ENCODE peak calls at places on chromosome 3, in ten cellular contexts. One of them, this sample, is unnamed.

GRCh38 chr3:32313723-32314473 is 75.4 kb downstream of the CMTM8 start:
- DNase-seq in astrocyte of the spinal cord: peak; percentile 53
- DNase-seq in nephron progenitor cell: no peak
- DNase-seq in GM10248: no peak
- DNase-seq in thoracic aorta: no peak
- DNase-seq in neural crest cell: no peak
- DNase-seq in choroid plexus epithelial cell: peak; percentile 45
- DNase-seq in retinal pigment epithelial cell: no peak
- DNase-seq in ascending aorta: no peak
- DNase-seq in HFFc6: no peak
- DNase-seq in this sample: no peak

GRCh38 chr3:80733522-80734176 is 965.9 kb upstream of the ROBO1 start:
- DNase-seq in astrocyte of the spinal cord: peak; percentile 92
- DNase-seq in nephron progenitor cell: peak; percentile 12
- DNase-seq in GM10248: no peak
- DNase-seq in thoracic aorta: no peak
- DNase-seq in neural crest cell: no peak
- DNase-seq in choroid plexus epithelial cell: peak; percentile 91
- DNase-seq in retinal pigment epithelial cell: peak; percentile 16
- DNase-seq in ascending aorta: no peak
- DNase-seq in HFFc6: no peak
- DNase-seq in this sample: no peak

GRCh38 chr3:179149239-179149887 is 1.2 kb downstream of the PIK3CA start:
- DNase-seq in astrocyte of the spinal cord: peak; percentile 33
- DNase-seq in nephron progenitor cell: no peak
- DNase-seq in GM10248: peak; percentile 37
- DNase-seq in thoracic aorta: no peak
- DNase-seq in neural crest cell: no peak
- DNase-seq in choroid plexus epithelial cell: peak; percentile 56
- DNase-seq in retinal pigment epithelial cell: no peak
- DNase-seq in ascending aorta: no peak
- DNase-seq in HFFc6: no peak
- DNase-seq in this sample: peak; percentile 55

GRCh38 chr3:188542196-188542595 is 388.2 kb downstream of the LPP start:
- DNase-seq in astrocyte of the spinal cord: no peak
- DNase-seq in nephron progenitor cell: no peak
- DNase-seq in GM10248: no peak
- DNase-seq in thoracic aorta: no peak
- DNase-seq in neural crest cell: no peak
- DNase-seq in choroid plexus epithelial cell: no peak
- DNase-seq in retinal pigment epithelial cell: no peak
- DNase-seq in ascending aorta: no peak
- DNase-seq in HFFc6: no peak
- DNase-seq in this sample: no peak

GRCh38 chr3:173660645-173661299 is 263.2 kb downstream of the NLGN1 start:
- DNase-seq in astrocyte of the spinal cord: peak; percentile 48
- DNase-seq in nephron progenitor cell: no peak
- DNase-seq in GM10248: no peak
- DNase-seq in thoracic aorta: no peak
- DNase-seq in neural crest cell: no peak
- DNase-seq in choroid plexus epithelial cell: peak; percentile 6
- DNase-seq in retinal pigment epithelial cell: peak; percentile 22
- DNase-seq in ascending aorta: no peak
- DNase-seq in HFFc6: peak; percentile 48
- DNase-seq in this sample: no peak

GRCh38 chr3:12991481-12991837 is 81.8 kb downstream of the IQSEC1 start:
- DNase-seq in astrocyte of the spinal cord: no peak
- DNase-seq in nephron progenitor cell: no peak
- DNase-seq in GM10248: no peak
- DNase-seq in thoracic aorta: no peak
- DNase-seq in neural crest cell: no peak
- DNase-seq in choroid plexus epithelial cell: no peak
- DNase-seq in retinal pigment epithelial cell: no peak
- DNase-seq in ascending aorta: no peak
- DNase-seq in HFFc6: no peak
- DNase-seq in this sample: no peak

GRCh38 chr3:125118600-125118999 is 62.8 kb upstream of the HEG1 start:
- DNase-seq in astrocyte of the spinal cord: no peak
- DNase-seq in nephron progenitor cell: no peak
- DNase-seq in GM10248: no peak
- DNase-seq in thoracic aorta: no peak
- DNase-seq in neural crest cell: no peak
- DNase-seq in choroid plexus epithelial cell: no peak
- DNase-seq in retinal pigment epithelial cell: no peak
- DNase-seq in ascending aorta: no peak
- DNase-seq in HFFc6: no peak
- DNase-seq in this sample: no peak

GRCh38 chr3:31613654-31614053 is 80.9 kb downstream of the STT3B start:
- DNase-seq in astrocyte of the spinal cord: no peak
- DNase-seq in nephron progenitor cell: no peak
- DNase-seq in GM10248: no peak
- DNase-seq in thoracic aorta: no peak
- DNase-seq in neural crest cell: no peak
- DNase-seq in choroid plexus epithelial cell: no peak
- DNase-seq in retinal pigment epithelial cell: no peak
- DNase-seq in ascending aorta: no peak
- DNase-seq in HFFc6: no peak
- DNase-seq in this sample: no peak

GRCh38 chr3:115720988-115721387 is 97.7 kb downstream of the GAP43 start:
- DNase-seq in astrocyte of the spinal cord: no peak
- DNase-seq in nephron progenitor cell: no peak
- DNase-seq in GM10248: no peak
- DNase-seq in thoracic aorta: no peak
- DNase-seq in neural crest cell: no peak
- DNase-seq in choroid plexus epithelial cell: no peak
- DNase-seq in retinal pigment epithelial cell: no peak
- DNase-seq in ascending aorta: no peak
- DNase-seq in HFFc6: no peak
- DNase-seq in this sample: no peak

GRCh38 chr3:48425281-48425812 is 4.5 kb downstream of the PLXNB1 start:
- DNase-seq in astrocyte of the spinal cord: no peak
- DNase-seq in nephron progenitor cell: peak; percentile 41
- DNase-seq in GM10248: no peak
- DNase-seq in thoracic aorta: no peak
- DNase-seq in neural crest cell: no peak
- DNase-seq in choroid plexus epithelial cell: peak; percentile 47
- DNase-seq in retinal pigment epithelial cell: peak; percentile 78
- DNase-seq in ascending aorta: no peak
- DNase-seq in HFFc6: no peak
- DNase-seq in this sample: no peak

GRCh38 chr3:138441256-138441655 is 6.8 kb downstream of the ESYT3 start:
- DNase-seq in astrocyte of the spinal cord: no peak
- DNase-seq in nephron progenitor cell: no peak
- DNase-seq in GM10248: no peak
- DNase-seq in thoracic aorta: no peak
- DNase-seq in neural crest cell: no peak
- DNase-seq in choroid plexus epithelial cell: no peak
- DNase-seq in retinal pigment epithelial cell: no peak
- DNase-seq in ascending aorta: no peak
- DNase-seq in HFFc6: no peak
- DNase-seq in this sample: no peak

GRCh38 chr3:157182879-157183278 is 22.9 kb upstream of the CCNL1 start:
- DNase-seq in astrocyte of the spinal cord: no peak
- DNase-seq in nephron progenitor cell: no peak
- DNase-seq in GM10248: no peak
- DNase-seq in thoracic aorta: no peak
- DNase-seq in neural crest cell: no peak
- DNase-seq in choroid plexus epithelial cell: peak; percentile 44
- DNase-seq in retinal pigment epithelial cell: no peak
- DNase-seq in ascending aorta: no peak
- DNase-seq in HFFc6: no peak
- DNase-seq in this sample: no peak
- TF ChIP-seq CTCF in astrocyte of the spinal cord: no peak
- TF ChIP-seq CTCF in nephron progenitor cell: no peak
- TF ChIP-seq CTCF in GM10248: no peak
- TF ChIP-seq CTCF in thoracic aorta: no peak
- TF ChIP-seq CTCF in neural crest cell: no peak
- TF ChIP-seq CTCF in choroid plexus epithelial cell: peak; percentile 46
- TF ChIP-seq CTCF in retinal pigment epithelial cell: no peak
- TF ChIP-seq CTCF in ascending aorta: no peak
- TF ChIP-seq CTCF in HFFc6: peak; percentile 25
- TF ChIP-seq CTCF in this sample: no peak

GRCh38 chr3:104632521-104632920 is 734.2 kb upstream of the ALCAM start:
- DNase-seq in astrocyte of the spinal cord: no peak
- DNase-seq in nephron progenitor cell: no peak
- DNase-seq in GM10248: no peak
- DNase-seq in thoracic aorta: no peak
- DNase-seq in neural crest cell: no peak
- DNase-seq in choroid plexus epithelial cell: peak; percentile 29
- DNase-seq in retinal pigment epithelial cell: no peak
- DNase-seq in ascending aorta: no peak
- DNase-seq in HFFc6: no peak
- DNase-seq in this sample: no peak

GRCh38 chr3:104631254-104631653 is 735.5 kb upstream of the ALCAM start:
- DNase-seq in astrocyte of the spinal cord: no peak
- DNase-seq in nephron progenitor cell: no peak
- DNase-seq in GM10248: no peak
- DNase-seq in thoracic aorta: no peak
- DNase-seq in neural crest cell: no peak
- DNase-seq in choroid plexus epithelial cell: no peak
- DNase-seq in retinal pigment epithelial cell: no peak
- DNase-seq in ascending aorta: no peak
- DNase-seq in HFFc6: no peak
- DNase-seq in this sample: no peak

GRCh38 chr3:104632947-104633346 is 733.8 kb upstream of the ALCAM start:
- DNase-seq in astrocyte of the spinal cord: no peak
- DNase-seq in nephron progenitor cell: no peak
- DNase-seq in GM10248: no peak
- DNase-seq in thoracic aorta: no peak
- DNase-seq in neural crest cell: no peak
- DNase-seq in choroid plexus epithelial cell: no peak
- DNase-seq in retinal pigment epithelial cell: no peak
- DNase-seq in ascending aorta: no peak
- DNase-seq in HFFc6: no peak
- DNase-seq in this sample: no peak

DNA sequence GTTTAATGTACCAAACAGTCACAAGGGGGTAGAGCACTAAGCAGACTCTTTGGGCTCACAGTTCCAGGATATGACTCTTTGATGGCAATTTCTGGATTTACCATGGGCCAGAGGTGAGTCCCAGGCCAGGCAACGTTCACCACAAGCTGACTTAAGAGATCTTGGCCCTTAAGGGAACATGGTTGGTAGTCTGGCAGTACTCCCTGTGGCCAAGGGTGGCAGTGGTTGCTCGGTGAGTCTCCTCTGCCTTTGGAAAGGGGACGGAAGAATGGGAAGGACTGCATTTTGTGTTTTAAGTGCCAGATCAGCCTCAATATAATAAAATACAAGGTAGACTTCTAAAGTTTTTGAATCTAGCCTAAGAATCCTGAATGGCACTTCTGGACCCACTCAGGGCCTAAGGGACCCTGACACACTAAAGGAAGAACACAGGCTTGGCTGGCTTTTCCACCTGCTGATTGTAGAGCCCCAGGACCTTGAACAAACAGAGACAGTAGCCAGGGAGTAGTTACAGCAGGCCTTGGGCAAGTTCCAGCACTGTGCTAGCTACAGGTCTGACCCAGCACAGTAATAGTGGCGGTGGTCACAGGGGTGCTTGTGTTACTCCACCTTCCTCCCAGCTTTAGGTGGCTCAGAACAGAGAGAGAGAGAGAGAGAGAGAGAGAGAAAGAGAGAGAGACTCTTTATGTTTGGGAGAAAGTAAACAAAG is 730.7 kb upstream of the ALCAM start:
- DNase-seq in astrocyte of the spinal cord: no peak
- DNase-seq in nephron progenitor cell: no peak
- DNase-seq in GM10248: no peak
- DNase-seq in thoracic aorta: no peak
- DNase-seq in neural crest cell: no peak
- DNase-seq in choroid plexus epithelial cell: no peak
- DNase-seq in retinal pigment epithelial cell: no peak
- DNase-seq in ascending aorta: no peak
- DNase-seq in HFFc6: no peak
- DNase-seq in this sample: no peak
- TF ChIP-seq CTCF in astrocyte of the spinal cord: peak; percentile 18
- TF ChIP-seq CTCF in nephron progenitor cell: no peak
- TF ChIP-seq CTCF in GM10248: no peak
- TF ChIP-seq CTCF in thoracic aorta: no peak
- TF ChIP-seq CTCF in neural crest cell: peak; percentile 18
- TF ChIP-seq CTCF in choroid plexus epithelial cell: peak; percentile 23
- TF ChIP-seq CTCF in retinal pigment epithelial cell: no peak
- TF ChIP-seq CTCF in ascending aorta: no peak
- TF ChIP-seq CTCF in HFFc6: peak; percentile 13
- TF ChIP-seq CTCF in this sample: peak; percentile 20

GRCh38 chr3:58333206-58334012 is 717 bp downstream of the PXK start:
- DNase-seq in astrocyte of the spinal cord: peak; percentile 36
- DNase-seq in nephron progenitor cell: peak; percentile 52
- DNase-seq in GM10248: peak; percentile 68
- DNase-seq in thoracic aorta: no peak
- DNase-seq in neural crest cell: peak; percentile 12
- DNase-seq in choroid plexus epithelial cell: peak; percentile 51
- DNase-seq in retinal pigment epithelial cell: no peak
- DNase-seq in ascending aorta: no peak
- DNase-seq in HFFc6: no peak
- DNase-seq in this sample: peak; percentile 73
- TF ChIP-seq CTCF in astrocyte of the spinal cord: peak; percentile 19
- TF ChIP-seq CTCF in nephron progenitor cell: no peak
- TF ChIP-seq CTCF in GM10248: peak; percentile 40
- TF ChIP-seq CTCF in thoracic aorta: no peak
- TF ChIP-seq CTCF in neural crest cell: no peak
- TF ChIP-seq CTCF in choroid plexus epithelial cell: peak; percentile 25
- TF ChIP-seq CTCF in retinal pigment epithelial cell: peak; percentile 23
- TF ChIP-seq CTCF in ascending aorta: no peak
- TF ChIP-seq CTCF in HFFc6: peak; percentile 17
- TF ChIP-seq CTCF in this sample: peak; percentile 63

GRCh38 chr3:98651766-98652077 is 58.3 kb upstream of the CPOX start:
- DNase-seq in astrocyte of the spinal cord: no peak
- DNase-seq in nephron progenitor cell: no peak
- DNase-seq in GM10248: no peak
- DNase-seq in thoracic aorta: no peak
- DNase-seq in neural crest cell: no peak
- DNase-seq in choroid plexus epithelial cell: no peak
- DNase-seq in retinal pigment epithelial cell: no peak
- DNase-seq in ascending aorta: no peak
- DNase-seq in HFFc6: no peak
- DNase-seq in this sample: no peak

GRCh38 chr3:98655666-98656065 is 62.3 kb upstream of the CPOX start:
- DNase-seq in astrocyte of the spinal cord: peak; percentile 43
- DNase-seq in nephron progenitor cell: no peak
- DNase-seq in GM10248: no peak
- DNase-seq in thoracic aorta: no peak
- DNase-seq in neural crest cell: no peak
- DNase-seq in choroid plexus epithelial cell: peak; percentile 22
- DNase-seq in retinal pigment epithelial cell: peak; percentile 46
- DNase-seq in ascending aorta: no peak
- DNase-seq in HFFc6: peak; percentile 44
- DNase-seq in this sample: no peak

GRCh38 chr3:98662699-98663098 is 69.3 kb upstream of the CPOX start:
- DNase-seq in astrocyte of the spinal cord: no peak
- DNase-seq in nephron progenitor cell: no peak
- DNase-seq in GM10248: no peak
- DNase-seq in thoracic aorta: no peak
- DNase-seq in neural crest cell: no peak
- DNase-seq in choroid plexus epithelial cell: no peak
- DNase-seq in retinal pigment epithelial cell: no peak
- DNase-seq in ascending aorta: no peak
- DNase-seq in HFFc6: no peak
- DNase-seq in this sample: no peak

DNA sequence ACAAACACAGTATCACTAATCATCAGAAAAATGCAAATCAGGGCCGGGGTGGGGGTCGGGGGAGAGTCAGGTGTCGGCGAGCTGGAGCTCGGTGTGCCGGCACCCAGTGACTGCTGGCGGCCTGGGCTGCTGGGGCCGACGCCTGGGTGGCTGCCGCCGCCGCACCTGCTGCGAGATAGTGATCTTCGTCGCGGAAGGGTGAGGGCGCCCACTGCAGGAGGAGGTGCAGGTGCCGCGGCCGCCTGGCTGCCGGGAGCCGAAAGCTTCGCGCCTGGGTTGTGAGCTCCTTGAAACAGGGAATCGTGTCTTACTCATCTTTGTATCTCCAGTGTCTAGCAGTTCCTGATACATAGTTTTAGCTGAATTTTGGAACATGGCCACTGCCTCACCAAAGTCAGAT is 64.0 kb upstream of the CPOX start:
- DNase-seq in astrocyte of the spinal cord: no peak
- DNase-seq in nephron progenitor cell: peak; percentile 43
- DNase-seq in GM10248: peak; percentile 71
- DNase-seq in thoracic aorta: no peak
- DNase-seq in neural crest cell: no peak
- DNase-seq in choroid plexus epithelial cell: peak; percentile 1
- DNase-seq in retinal pigment epithelial cell: no peak
- DNase-seq in ascending aorta: no peak
- DNase-seq in HFFc6: no peak
- DNase-seq in this sample: peak; percentile 61
- TF ChIP-seq CTCF in astrocyte of the spinal cord: peak; percentile 46
- TF ChIP-seq CTCF in nephron progenitor cell: no peak
- TF ChIP-seq CTCF in GM10248: peak; percentile 61
- TF ChIP-seq CTCF in thoracic aorta: no peak
- TF ChIP-seq CTCF in neural crest cell: peak; percentile 57
- TF ChIP-seq CTCF in choroid plexus epithelial cell: peak; percentile 22
- TF ChIP-seq CTCF in retinal pigment epithelial cell: peak; percentile 52
- TF ChIP-seq CTCF in ascending aorta: no peak
- TF ChIP-seq CTCF in HFFc6: no peak
- TF ChIP-seq CTCF in this sample: peak; percentile 70